ENCODE peak calls at places on chromosomes 12 and 14, in five cellular contexts. N is A549, U is HepG2, P is IMR-90, K is HCT116. I is an unnamed sample.

GRCh38 chr14:101035466-101036225 is 132.1 kb upstream of the RTL1 start:
- DNase-seq in U (no peak), N (no peak), K (no peak), P (no peak), I (no peak)

GRCh38 chr14:104444159-104445030 is 135.2 kb upstream of the C14orf180 start:
- DNase-seq in K (no peak), P (no peak), U (no peak), N (no peak), I (no peak)

GRCh38 chr12:48800457-48800856 is 11.6 kb upstream of the ADCY6 start:
- DNase-seq in P (no peak), K (no peak), N (no peak), U (no peak), I (no peak)

GRCh38 chr12:76863005-76863670 is 15.7 kb downstream of the CSRP2 start:
- DNase-seq in N (no peak), K (no peak), U (no peak), P (peak), I (no peak)

GRCh38 chr12:32455607-32456063 is 56.3 kb downstream of the FGD4 start:
- DNase-seq in U (peak), P (peak), N (peak), K (peak), I (no peak)

GRCh38 chr12:45509187-45509586 is 220.3 kb upstream of the ARID2 start:
- DNase-seq in P (no peak), N (no peak), U (no peak), K (no peak), I (peak)

GRCh38 chr12:110436231-110436630 is 13.9 kb downstream of the ARPC3 start:
- DNase-seq in U (no peak), P (peak), K (no peak), N (no peak), I (no peak)

GRCh38 chr12:124000111-124000510 is 27.1 kb downstream of the ZNF664 start:
- DNase-seq in N (no peak), P (no peak), K (no peak), U (no peak), I (no peak)

GRCh38 chr12:96195845-96196451 is 1.8 kb downstream of the ELK3 start:
- DNase-seq in U (no peak), K (no peak), P (peak), N (peak), I (no peak)

GRCh38 chr12:66698558-66698957 is 19.7 kb upstream of the GRIP1 start:
- DNase-seq in P (no peak), U (no peak), K (no peak), N (no peak), I (no peak)

GRCh38 chr14:53842938-53843337 is 113.7 kb downstream of the BMP4 start:
- DNase-seq in P (peak), N (peak), K (no peak), U (peak), I (no peak)

GRCh38 chr12:65414526-65414925 is 136.0 kb downstream of the MSRB3 start:
- DNase-seq in N (no peak), K (no peak), U (no peak), P (peak), I (no peak)

GRCh38 chr12:103909811-103910210 is 20.4 kb upstream of the HSP90B1 start:
- DNase-seq in P (peak), U (no peak), N (no peak), K (no peak), I (no peak)

GRCh38 chr14:101202627-101203404 is 299.3 kb upstream of the RTL1 start:
- DNase-seq in K (no peak), P (no peak), N (no peak), U (no peak), I (no peak)

GRCh38 chr12:94956936-94957464 is 46.5 kb downstream of the NDUFA12 start:
- DNase-seq in U (no peak), P (peak), K (no peak), N (no peak), I (no peak)

GRCh38 chr12:12686925-12687324 is 9.1 kb downstream of the GPR19 start:
- DNase-seq in N (no peak), U (no peak), P (peak), K (no peak), I (no peak)

GRCh38 chr12:132176920-132177551 is 32.8 kb downstream of the NOC4L start:
- DNase-seq in K (no peak), N (no peak), P (no peak), U (no peak), I (no peak)

GRCh38 chr14:88753873-88754272 is 38.9 kb downstream of the EML5 start:
- DNase-seq in K (no peak), P (no peak), N (no peak), U (no peak), I (no peak)

GRCh38 chr14:104284107-104284592 is 145.8 kb downstream of the KIF26A start:
- DNase-seq in N (no peak), U (no peak), P (no peak), K (no peak), I (no peak)

DNA sequence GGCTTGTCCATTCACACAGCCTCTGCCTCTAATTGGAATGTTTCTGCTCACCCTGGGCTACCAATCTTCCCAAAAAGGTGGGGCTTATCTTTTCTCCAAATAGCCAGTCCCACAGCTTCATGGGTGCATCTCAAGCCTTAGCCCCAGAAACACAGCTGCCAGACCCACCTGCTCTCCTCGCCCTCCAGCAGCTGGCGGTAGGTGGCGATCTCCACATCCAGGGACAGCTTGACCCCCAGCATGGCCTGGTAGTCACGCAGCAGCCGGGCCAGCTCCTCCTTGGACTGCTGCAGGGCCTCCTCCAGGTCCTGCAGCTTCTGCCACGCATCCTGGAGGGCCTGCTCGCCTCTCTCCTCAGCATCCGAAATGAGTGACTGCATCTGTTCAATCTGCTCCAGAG is 11.1 kb downstream of the KRT77 start:
- DNase-seq in U (peak), P (no peak), N (no peak), K (no peak), I (no peak)
- TF ChIP-seq CEBPB in U (no peak), P (no peak), N (no peak), K (no peak), I (no peak)

GRCh38 chr14:21238823-21239518 is 30.3 kb downstream of the HNRNPC start:
- DNase-seq in P (no peak), K (no peak), N (no peak), U (no peak), I (no peak)

GRCh38 chr14:21236948-21237797 is 32.1 kb downstream of the HNRNPC start:
- DNase-seq in N (no peak), K (no peak), P (no peak), U (no peak), I (no peak)

GRCh38 chr14:21244546-21244945 is 24.7 kb downstream of the HNRNPC start:
- DNase-seq in K (no peak), N (no peak), P (no peak), U (no peak), I (no peak)

GRCh38 chr14:21240417-21240816 is 28.8 kb downstream of the HNRNPC start:
- DNase-seq in N (no peak), P (no peak), K (no peak), U (no peak), I (no peak)

GRCh38 chr14:21241218-21241819 is 27.9 kb downstream of the HNRNPC start:
- DNase-seq in U (no peak), P (peak), K (no peak), N (no peak), I (no peak)
- TF ChIP-seq CEBPB in U (no peak), P (no peak), K (no peak), N (no peak), I (no peak)

GRCh38 chr12:118611770-118612169 is 235.4 kb downstream of the SUDS3 start:
- DNase-seq in U (no peak), K (no peak), P (no peak), N (no peak), I (no peak)
- TF ChIP-seq CEBPB in U (no peak), K (no peak), P (no peak), N (no peak), I (no peak)

GRCh38 chr14:71752111-71752738 is 180.0 kb upstream of the RGS6 start:
- DNase-seq in U (no peak), P (no peak), N (no peak), K (no peak), I (no peak)
- TF ChIP-seq CEBPB in U (no peak), P (no peak), N (no peak), K (no peak), I (no peak)

GRCh38 chr12:119715268-119715620 is 47.3 kb downstream of the PRKAB1 start:
- DNase-seq in K (no peak), U (peak), P (peak), N (no peak), I (no peak)
- TF ChIP-seq CEBPB in K (no peak), U (no peak), P (no peak), N (no peak), I (no peak)